ENCODE peak calls at places on chromosome 2, in four cellular contexts. L is NCI-H1092 treated with DMSO at 0.1 percent for 48 hours; H is Calu3; K is CD8-positive, alpha-beta T cell. J is an unnamed sample.

GRCh38 chr2:16643099-16643498 is 22.5 kb downstream of the CYRIA start:
- DNase-seq in L (no peak), H (no peak), K (no peak), J (peak; percentile 71)

GRCh38 chr2:190354003-190354690 is 10.8 kb downstream of the INPP1 start:
- DNase-seq in L (no peak), H (no peak), K (no peak), J (no peak)

GRCh38 chr2:74223941-74224770 is 25.7 kb downstream of the MTHFD2 start:
- DNase-seq in L (no peak), H (no peak), K (no peak), J (no peak)

GRCh38 chr2:127909019-127909418 is 23.3 kb upstream of the AMMECR1L start:
- DNase-seq in L (no peak), H (peak; percentile 41), K (no peak), J (no peak)

GRCh38 chr2:44244135-44244871 is 31.0 kb upstream of the SLC3A1 start:
- DNase-seq in L (peak; percentile 92), H (peak; percentile 60), K (peak; percentile 29), J (peak; percentile 79)

GRCh38 chr2:88903744-88904353 is 212.4 kb downstream of the RPIA start:
- DNase-seq in L (peak; percentile 10), H (peak; percentile 22), K (no peak), J (peak; percentile 44)

GRCh38 chr2:95021847-95022246 is 3.7 kb upstream of the MAL start:
- DNase-seq in L (no peak), H (no peak), K (no peak), J (no peak)

GRCh38 chr2:109563294-109563693 is 50.5 kb downstream of the SEPTIN10 start:
- DNase-seq in L (no peak), H (no peak), K (no peak), J (no peak)

J was measured in fibroblast of pulmonary artery.